ENCODE peak calls at places on chromosomes 12 and 14, in eight cellular contexts. O is gastrocnemius medialis, Y is A549, J is tibial nerve, M is HCT116, K is ovary, U is IMR-90, H is H1. C is an unnamed sample.

GRCh38 chr12:48813464-48814312 is 4.6 kb upstream of the CACNB3 start:
- DNase-seq in O (no peak), Y (no peak), J (no peak), M (no peak), K (peak), U (peak), H (peak), C (no peak)

GRCh38 chr12:28507867-28508266 is 317.6 kb downstream of the CCDC91 start:
- DNase-seq in O (no peak), Y (no peak), J (no peak), M (no peak), K (no peak), U (no peak), H (no peak), C (no peak)

GRCh38 chr14:30340495-30340894 is 218.5 kb upstream of the G2E3 start:
- DNase-seq in O (no peak), Y (no peak), J (no peak), M (no peak), K (no peak), U (no peak), H (no peak), C (no peak)

GRCh38 chr12:24991209-24992049 is 42.5 kb upstream of the BCAT1 start:
- DNase-seq in O (no peak), Y (peak), J (no peak), M (peak), K (no peak), U (peak), H (no peak), C (no peak)

GRCh38 chr12:132154341-132154761 is 10.1 kb downstream of the NOC4L start:
- DNase-seq in O (no peak), Y (no peak), J (no peak), M (no peak), K (no peak), U (no peak), H (no peak), C (no peak)

GRCh38 chr14:97253756-97254155 is 456.6 kb downstream of the VRK1 start:
- DNase-seq in O (no peak), Y (no peak), J (no peak), M (no peak), K (no peak), U (no peak), H (no peak), C (no peak)

GRCh38 chr12:49568442-49568776 is 467 bp upstream of the MCRS1 start:
- DNase-seq in O (no peak), Y (no peak), J (no peak), M (no peak), K (no peak), U (no peak), H (no peak), C (no peak)

GRCh38 chr12:28173440-28173839 is 16.8 kb upstream of the CCDC91 start:
- DNase-seq in O (no peak), Y (no peak), J (no peak), M (no peak), K (no peak), U (no peak), H (no peak), C (no peak)

GRCh38 chr12:53383258-53383657 is 3.3 kb downstream of the SP1 start:
- DNase-seq in O (no peak), Y (no peak), J (no peak), M (no peak), K (no peak), U (no peak), H (no peak), C (no peak)

GRCh38 chr12:128250091-128250490 is 16.9 kb upstream of the TMEM132C start:
- DNase-seq in O (no peak), Y (no peak), J (no peak), M (no peak), K (no peak), U (no peak), H (no peak), C (no peak)

GRCh38 chr12:51056242-51056641 is 8.1 kb downstream of the LETMD1 start:
- DNase-seq in O (peak), Y (no peak), J (no peak), M (no peak), K (no peak), U (peak), H (no peak), C (no peak)

GRCh38 chr12:66648336-66648735 is 30.5 kb downstream of the GRIP1 start:
- DNase-seq in O (no peak), Y (no peak), J (no peak), M (no peak), K (no peak), U (peak), H (no peak), C (no peak)

GRCh38 chr12:91542048-91542447 is 359.4 kb upstream of the DCN start:
- DNase-seq in O (no peak), Y (no peak), J (no peak), M (no peak), K (no peak), U (no peak), H (no peak), C (no peak)

GRCh38 chr14:32460267-32460666 is 131.2 kb downstream of the AKAP6 start:
- DNase-seq in O (no peak), Y (no peak), J (no peak), M (no peak), K (no peak), U (no peak), H (no peak), C (no peak)

DNA sequence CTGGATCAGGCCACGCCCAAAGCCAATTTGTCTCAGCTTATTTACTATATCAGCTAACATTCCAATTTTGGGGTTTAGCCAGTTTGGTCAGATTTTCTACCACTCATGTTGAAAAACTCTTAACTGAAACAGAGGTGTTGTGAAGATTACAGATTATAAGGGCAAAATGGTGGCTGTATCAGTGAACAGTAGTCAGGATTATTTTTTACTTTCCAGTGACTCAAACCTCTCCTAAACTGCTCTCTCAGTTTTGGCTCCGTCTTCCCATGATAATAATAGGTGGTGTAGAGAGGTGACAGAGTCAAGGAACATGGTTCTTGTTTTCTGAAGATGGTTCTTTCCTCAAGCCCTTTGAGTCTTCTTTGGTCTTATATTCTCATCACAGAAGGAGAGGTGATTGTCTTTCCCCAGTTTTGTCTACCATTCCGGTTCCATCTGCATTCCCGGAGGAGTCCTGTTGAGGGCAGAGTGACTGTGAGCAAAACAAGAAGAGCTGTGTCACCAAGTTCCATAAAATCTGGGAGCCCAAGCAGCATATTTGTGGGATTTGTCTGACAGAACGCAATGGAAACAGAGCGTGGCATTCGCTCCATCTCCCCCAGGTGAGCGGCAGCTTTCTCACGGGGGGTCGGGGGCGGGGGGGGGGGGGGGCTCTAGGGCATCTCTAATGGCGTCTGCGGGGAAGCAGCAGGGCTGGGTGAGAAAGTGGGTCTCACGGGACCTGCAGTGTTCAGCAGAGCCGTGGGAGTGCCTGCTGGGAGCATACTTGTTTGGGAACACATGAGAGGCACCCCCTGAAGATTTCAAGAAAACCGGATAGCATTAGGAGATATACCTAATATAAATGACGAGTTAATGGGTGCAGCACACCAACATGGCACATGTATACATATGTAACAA is 59.1 kb downstream of the TBC1D30 start:
- DNase-seq in O (no peak), Y (peak), J (no peak), M (no peak), K (no peak), U (no peak), H (no peak), C (no peak)
- TF ChIP-seq POLR2A in O (no peak), Y (no peak), J (no peak), M (no peak), K (no peak), U (no peak), H (no peak), C (no peak)

GRCh38 chr12:68367136-68367535 is 35.0 kb upstream of the MDM1 start:
- DNase-seq in O (no peak), Y (no peak), J (no peak), M (no peak), K (no peak), U (no peak), H (no peak), C (no peak)

GRCh38 chr12:68368332-68368731 is 36.2 kb upstream of the MDM1 start:
- DNase-seq in O (no peak), Y (no peak), J (no peak), M (no peak), K (no peak), U (no peak), H (no peak), C (no peak)

GRCh38 chr12:68367903-68368302 is 35.7 kb upstream of the MDM1 start:
- DNase-seq in O (no peak), Y (no peak), J (no peak), M (no peak), K (no peak), U (no peak), H (no peak), C (no peak)

GRCh38 chr12:68361953-68362352 is 29.8 kb upstream of the MDM1 start:
- DNase-seq in O (no peak), Y (no peak), J (no peak), M (no peak), K (no peak), U (no peak), H (no peak), C (no peak)

GRCh38 chr12:68364893-68365725 is 32.9 kb upstream of the MDM1 start:
- DNase-seq in O (peak), Y (peak), J (peak), M (peak), K (peak), U (peak), H (peak), C (peak)
- TF ChIP-seq POLR2A in O (no peak), Y (peak), J (no peak), M (peak), K (no peak), U (no peak), H (peak), C (no peak)

GRCh38 chr12:124334266-124334665 is 39.4 kb downstream of the RFLNA start:
- DNase-seq in O (no peak), Y (no peak), J (no peak), M (no peak), K (no peak), U (no peak), H (no peak), C (no peak)

GRCh38 chr12:124336184-124336437 is 41.2 kb downstream of the RFLNA start:
- DNase-seq in O (no peak), Y (no peak), J (no peak), M (no peak), K (no peak), U (no peak), H (no peak), C (no peak)

GRCh38 chr12:124334976-124335375 is 40.1 kb downstream of the RFLNA start:
- DNase-seq in O (no peak), Y (no peak), J (no peak), M (no peak), K (no peak), U (no peak), H (no peak), C (no peak)

GRCh38 chr12:124336742-124337520 is 42.0 kb downstream of the RFLNA start:
- DNase-seq in O (no peak), Y (no peak), J (no peak), M (no peak), K (no peak), U (no peak), H (no peak), C (no peak)

DNA sequence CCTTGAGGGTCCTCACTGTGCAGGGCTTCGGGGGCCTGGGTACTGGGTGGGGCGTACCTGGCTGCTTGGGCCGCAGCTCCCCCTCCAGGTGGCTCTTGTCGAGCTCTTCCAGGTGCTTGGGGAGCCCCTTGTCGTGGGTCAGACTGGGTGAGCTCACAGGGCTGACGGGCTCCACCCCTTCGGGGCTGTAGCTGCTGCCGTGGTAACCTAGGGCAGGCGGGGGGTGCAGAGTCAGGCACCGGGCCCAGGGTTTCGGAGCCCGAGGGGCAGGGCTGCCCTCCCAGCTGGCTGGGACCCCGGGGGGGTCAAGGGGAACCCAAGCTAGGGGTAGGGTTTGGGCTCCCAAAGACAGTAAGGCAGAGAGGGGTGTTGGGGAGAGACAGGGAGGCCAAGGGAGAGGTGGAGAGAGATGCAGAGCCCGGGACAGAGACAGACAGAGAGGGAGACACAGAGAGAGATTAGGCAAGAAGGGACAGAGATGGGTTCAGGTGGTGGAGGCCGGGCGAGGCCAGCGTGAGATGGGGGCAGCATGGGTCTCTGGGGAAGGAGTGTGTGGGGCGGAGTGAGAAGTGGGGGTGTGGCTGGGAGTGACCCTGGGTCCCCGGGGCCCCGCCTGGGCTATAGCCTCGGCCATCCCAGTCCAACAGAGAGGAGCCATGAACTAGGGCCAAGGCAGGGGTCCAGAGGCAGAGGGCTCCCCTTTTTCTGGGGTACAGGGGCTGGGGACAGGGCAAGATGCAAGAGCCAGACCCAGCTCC is 40.7 kb downstream of the RFLNA start:
- DNase-seq in O (no peak), Y (no peak), J (no peak), M (no peak), K (no peak), U (no peak), H (no peak), C (no peak)
- TF ChIP-seq POLR2A in O (no peak), Y (no peak), J (no peak), M (no peak), K (no peak), U (no peak), H (no peak), C (no peak)

GRCh38 chr12:92928431-92928961 is 599 bp downstream of the EEA1 start:
- DNase-seq in O (peak), Y (peak), J (peak), M (no peak), K (peak), U (no peak), H (peak), C (no peak)
- TF ChIP-seq POLR2A in O (no peak), Y (no peak), J (no peak), M (no peak), K (no peak), U (no peak), H (no peak), C (no peak)